ENCODE peak calls at places on chromosomes 3 and 15, in ten cellular contexts. O is NCI-H82; U is sigmoid colon; L is stimulated activated CD4-positive, alpha-beta T cell treated with anti-CD3 and anti-CD28 coated beads, Interleukin-2, amount 100 ng/mL, for 24 hours; N is ELF-1; X is stimulated activated CD8-positive, alpha-beta memory T cell treated with anti-CD3 and anti-CD28 coated beads, Interleukin-7, amount 100 ng/mL, for 24 hours; C is NCI-H1105; Q is glutamatergic neuron; F is pulmonary artery endothelial cell; E is caudate nucleus. H is an unnamed sample.

GRCh38 chr3:195526492-195526891 is 16.6 kb downstream of the PPP1R2 start:
- DNase-seq in U (no peak), C (no peak), Q (no peak), N (no peak), L (no peak), O (no peak), E (no peak), X (no peak), F (no peak), H (no peak)

GRCh38 chr15:80202641-80203360 is 49.2 kb downstream of the CTXND1 start:
- DNase-seq in F (no peak), Q (no peak), O (no peak), L (no peak), E (no peak), C (no peak), U (no peak), N (no peak), X (no peak), H (no peak)

GRCh38 chr3:188583476-188584161 is 429.7 kb downstream of the LPP start:
- DNase-seq in C (no peak), X (peak; percentile 4), U (no peak), N (no peak), L (peak; percentile 48), O (no peak), Q (no peak), F (no peak), E (no peak), H (no peak)

GRCh38 chr3:47669026-47669749 is 90.5 kb upstream of the CSPG5 start:
- DNase-seq in O (no peak), U (no peak), N (no peak), X (no peak), L (no peak), E (no peak), F (no peak), Q (no peak), C (no peak), H (no peak)

GRCh38 chr3:107209302-107210060 is 167.8 kb upstream of the CCDC54 start:
- DNase-seq in F (no peak), L (no peak), E (no peak), N (no peak), U (no peak), O (no peak), Q (no peak), C (no peak), X (no peak), H (no peak)

GRCh38 chr3:51522273-51522981 is 16.1 kb upstream of the RAD54L2 start:
- DNase-seq in U (no peak), Q (no peak), E (no peak), O (no peak), L (no peak), C (no peak), N (no peak), X (no peak), F (no peak), H (no peak)

GRCh38 chr3:138781012-138781470 is 53.7 kb downstream of the PIK3CB start:
- DNase-seq in F (no peak), N (no peak), U (no peak), Q (no peak), E (no peak), O (no peak), C (no peak), L (peak; percentile 23), X (no peak), H (no peak)

GRCh38 chr3:99783009-99783573 is 34.6 kb upstream of the CMSS1 start:
- DNase-seq in L (no peak), C (no peak), F (no peak), E (no peak), N (no peak), U (no peak), O (peak; percentile 11), Q (no peak), X (no peak), H (no peak)

GRCh38 chr15:75542386-75542797 is 36.7 kb downstream of the PTPN9 start:
- DNase-seq in L (no peak), U (no peak), Q (no peak), C (no peak), X (no peak), N (no peak), O (peak; percentile 51), E (peak; percentile 5), F (no peak), H (peak; percentile 20)

GRCh38 chr3:157858821-157859220 is 247.4 kb downstream of the SHOX2 start:
- DNase-seq in N (no peak), C (no peak), E (no peak), O (no peak), X (no peak), U (no peak), L (no peak), Q (no peak), F (no peak), H (no peak)

GRCh38 chr3:160575589-160575988 is 10.2 kb upstream of the KPNA4 start:
- DNase-seq in L (no peak), U (no peak), C (no peak), X (no peak), F (no peak), N (no peak), Q (no peak), O (no peak), E (no peak), H (no peak)

GRCh38 chr15:59327942-59328341 is 44.7 kb downstream of the MYO1E start:
- DNase-seq in U (no peak), E (no peak), O (no peak), C (no peak), F (no peak), X (no peak), L (no peak), Q (no peak), N (no peak), H (no peak)

GRCh38 chr3:151837057-151837456 is 23.1 kb downstream of the AADAC start:
- DNase-seq in E (no peak), U (no peak), X (no peak), Q (no peak), O (peak; percentile 83), L (no peak), C (no peak), N (peak; percentile 67), F (no peak), H (peak; percentile 59)

GRCh38 chr3:124890573-124891190 is 3.5 kb upstream of the ITGB5 start:
- DNase-seq in U (peak; percentile 14), X (no peak), E (no peak), N (no peak), L (no peak), F (no peak), Q (no peak), C (no peak), O (no peak), H (no peak)

GRCh38 chr3:132418916-132419315 is 1.6 kb downstream of the DNAJC13 start:
- DNase-seq in F (no peak), C (no peak), N (no peak), O (no peak), X (no peak), L (no peak), U (no peak), Q (no peak), E (no peak), H (no peak)

GRCh38 chr15:90529008-90529368 is 735 bp upstream of the CRTC3 start:
- DNase-seq in Q (no peak), E (no peak), O (no peak), F (no peak), U (no peak), X (no peak), N (no peak), L (no peak), C (no peak), H (no peak)

GRCh38 chr3:50644556-50644955 is 27.6 kb downstream of the MAPKAPK3 start:
- DNase-seq in X (no peak), E (no peak), F (no peak), C (no peak), N (no peak), U (no peak), Q (no peak), L (no peak), O (no peak), H (no peak)

GRCh38 chr15:89358755-89359439 is 24.3 kb upstream of the POLG start:
- DNase-seq in E (peak; percentile 84), Q (peak; percentile 88), U (peak; percentile 81), C (peak; percentile 46), N (peak; percentile 94), O (peak; percentile 89), L (peak; percentile 85), F (no peak), X (peak; percentile 64), H (peak; percentile 74)

GRCh38 chr3:126340943-126341754 is 16.1 kb downstream of the KLF15 start:
- DNase-seq in E (no peak), F (no peak), O (no peak), X (no peak), N (no peak), C (no peak), U (peak; percentile 57), Q (peak; percentile 16), L (no peak), H (no peak)

GRCh38 chr3:58672451-58672850 is 5.9 kb upstream of the FAM3D start:
- DNase-seq in O (no peak), Q (no peak), N (no peak), X (no peak), C (no peak), F (no peak), L (no peak), E (no peak), U (no peak), H (no peak)

GRCh38 chr3:141237701-141238521 is 6.3 kb downstream of the PXYLP1 start:
- DNase-seq in N (no peak), Q (no peak), U (no peak), C (peak; percentile 94), F (no peak), L (no peak), X (no peak), O (no peak), E (no peak), H (no peak)

GRCh38 chr3:89270201-89270600 is 162.8 kb downstream of the EPHA3 start:
- DNase-seq in N (no peak), Q (no peak), O (no peak), C (no peak), E (no peak), U (no peak), L (no peak), X (no peak), F (no peak), H (no peak)

GRCh38 chr3:49868951-49869454 is 703 bp downstream of the CAMKV start:
- DNase-seq in F (no peak), C (no peak), X (no peak), N (peak; percentile 59), U (no peak), L (no peak), Q (peak; percentile 77), O (peak; percentile 59), E (no peak), H (no peak)

GRCh38 chr15:91254766-91255165 is 154.7 kb downstream of the SV2B start:
- DNase-seq in X (no peak), N (no peak), O (no peak), Q (no peak), C (no peak), F (no peak), E (no peak), U (no peak), L (no peak), H (no peak)

GRCh38 chr3:104632521-104632920 is 734.2 kb upstream of the ALCAM start:
- DNase-seq in L (no peak), N (no peak), U (no peak), X (no peak), F (no peak), O (no peak), C (no peak), E (no peak), Q (no peak), H (no peak)

GRCh38 chr3:53230789-53231188 is 25.0 kb downstream of the TKT start:
- DNase-seq in Q (no peak), C (no peak), O (no peak), E (no peak), X (no peak), N (peak; percentile 1), L (no peak), F (no peak), U (no peak), H (no peak)

GRCh38 chr3:84965141-84965540 is 6.4 kb downstream of the CADM2 start:
- DNase-seq in E (peak; percentile 35), Q (peak; percentile 72), O (peak; percentile 47), U (no peak), F (no peak), L (no peak), X (no peak), C (no peak), N (peak; percentile 20), H (no peak)

H was measured in dermis microvascular lymphatic vessel endothelial cell.